ENCODE peak calls at places on chromosomes 5 and 9, in seven cellular contexts. O, I, X, J, D, A and H are unnamed samples.

GRCh38 chr5:65742565-65743231 is 20.7 kb downstream of the NLN start:
- DNase-seq in O (no peak), I (peak), X (peak), J (peak), D (peak), A (peak), H (no peak)

GRCh38 chr5:170270670-170271069 is 26.9 kb downstream of the LCP2 start:
- DNase-seq in O (no peak), I (no peak), X (no peak), J (no peak), D (no peak), A (no peak), H (no peak)

GRCh38 chr9:131631254-131631653 is 85.9 kb downstream of the PRRT1B start:
- DNase-seq in O (no peak), I (no peak), X (no peak), J (no peak), D (no peak), A (no peak), H (no peak)

GRCh38 chr5:175700991-175701390 is 43.1 kb downstream of the HRH2 start:
- DNase-seq in O (no peak), I (no peak), X (no peak), J (no peak), D (no peak), A (no peak), H (no peak)

GRCh38 chr9:133488686-133489252 is 9.9 kb upstream of the SLC2A6 start:
- DNase-seq in O (no peak), I (no peak), X (no peak), J (no peak), D (no peak), A (no peak), H (no peak)

GRCh38 chr5:32628049-32628803 is 42.9 kb downstream of the SUB1 start:
- DNase-seq in O (no peak), I (no peak), X (peak), J (no peak), D (no peak), A (no peak), H (no peak)

GRCh38 chr5:57693488-57694305 is 211.1 kb upstream of the ACTBL2 start:
- DNase-seq in O (no peak), I (no peak), X (no peak), J (no peak), D (peak), A (no peak), H (no peak)

GRCh38 chr5:28703651-28704260 is 1665.4 kb upstream of the CDH9 start:
- DNase-seq in O (no peak), I (no peak), X (no peak), J (no peak), D (peak), A (no peak), H (no peak)